ENCODE peak calls at places on chromosomes 12 and 14, in four cellular contexts. O is hepatocyte, U is GM23338, J is neural progenitor cell. D is an unnamed sample.
A peak's percentile ranks its signal among the peaks of the same experiment; 100 is the strongest.

GRCh38 chr12:109758406-109759075 is 44.9 kb downstream of the FAM222A start:
- DNase-seq in O (no peak), U (no peak), J (no peak), D (no peak)

GRCh38 chr12:93862424-93862823 is 185.2 kb downstream of the CRADD start:
- DNase-seq in O (no peak), U (no peak), J (no peak), D (no peak)

GRCh38 chr12:67386869-67387570 is 117.9 kb downstream of the CAND1 start:
- DNase-seq in O (no peak), U (no peak), J (no peak), D (no peak)

GRCh38 chr12:110794623-110795280 is 52.0 kb upstream of the CCDC63 start:
- DNase-seq in O (no peak), U (no peak), J (no peak), D (no peak)

GRCh38 chr12:107929436-107929835 is 154.9 kb downstream of the ASCL4 start:
- DNase-seq in O (peak; percentile 32), U (peak; percentile 80), J (peak; percentile 70), D (no peak)

GRCh38 chr12:45730116-45730841 is 773 bp downstream of the ARID2 start:
- DNase-seq in O (peak; percentile 62), U (peak; percentile 55), J (peak; percentile 76), D (peak; percentile 72)

GRCh38 chr14:59358105-59358504 is 107.1 kb downstream of the GPR135 start:
- DNase-seq in O (peak; percentile 18), U (peak; percentile 87), J (peak; percentile 49), D (no peak)

GRCh38 chr12:102479099-102479887 is 1.1 kb downstream of the IGF1 start:
- DNase-seq in O (peak; percentile 53), U (peak; percentile 42), J (peak; percentile 26), D (no peak)

GRCh38 chr14:94768141-94768520 is 1.8 kb downstream of the GSC start:
- DNase-seq in O (no peak), U (no peak), J (no peak), D (no peak)

GRCh38 chr14:82861321-82861720 is 1327.7 kb upstream of the SEL1L start:
- DNase-seq in O (no peak), U (no peak), J (no peak), D (no peak)

GRCh38 chr12:116389990-116390655 is 112.6 kb upstream of the MED13L start:
- DNase-seq in O (no peak), U (no peak), J (no peak), D (no peak)

GRCh38 chr14:53054457-53054856 is 98.7 kb downstream of the DDHD1 start:
- DNase-seq in O (no peak), U (no peak), J (no peak), D (no peak)

GRCh38 chr12:97616936-97617335 is 154.3 kb downstream of the RMST start:
- DNase-seq in O (no peak), U (no peak), J (no peak), D (no peak)

GRCh38 chr14:36271222-36271621 is 49.2 kb downstream of the MBIP start:
- DNase-seq in O (no peak), U (peak; percentile 43), J (no peak), D (no peak)

GRCh38 chr12:50400104-50400637 is 514 bp upstream of the LARP4 start:
- DNase-seq in O (no peak), U (no peak), J (no peak), D (no peak)

GRCh38 chr12:50017047-50017446 is 8.2 kb downstream of the RACGAP1 start:
- DNase-seq in O (peak; percentile 67), U (no peak), J (no peak), D (no peak)

GRCh38 chr12:97223419-97223818 is 239.2 kb upstream of the RMST start:
- DNase-seq in O (no peak), U (no peak), J (no peak), D (no peak)

GRCh38 chr12:24244801-24245200 is 295.3 kb upstream of the SOX5 start:
- DNase-seq in O (no peak), U (no peak), J (no peak), D (no peak)

GRCh38 chr14:104109121-104109541 is 23.6 kb downstream of the ASPG start:
- DNase-seq in O (no peak), U (no peak), J (no peak), D (no peak)

GRCh38 chr12:86712425-86712843 is 456.2 kb upstream of the MGAT4C start:
- DNase-seq in O (peak; percentile 72), U (no peak), J (no peak), D (no peak)

GRCh38 chr12:64450057-64450640 is 1.8 kb upstream of the TBK1 start:
- DNase-seq in O (no peak), U (no peak), J (no peak), D (no peak)

GRCh38 chr14:65103150-65103760 is 938 bp upstream of the MAX start:
- DNase-seq in O (peak; percentile 29), U (peak; percentile 42), J (peak; percentile 47), D (peak; percentile 18)

GRCh38 chr12:125184213-125184952 is 119.1 kb downstream of the AACS start:
- DNase-seq in O (no peak), U (no peak), J (peak; percentile 70), D (no peak)

GRCh38 chr12:125185311-125185739 is 120.1 kb downstream of the AACS start:
- DNase-seq in O (peak; percentile 15), U (peak; percentile 75), J (peak; percentile 83), D (no peak)

GRCh38 chr12:125186471-125187147 is 121.4 kb downstream of the AACS start:
- DNase-seq in O (no peak), U (peak; percentile 51), J (peak; percentile 58), D (no peak)

GRCh38 chr12:125187148-125187733 is 122.0 kb downstream of the AACS start:
- DNase-seq in O (no peak), U (peak; percentile 44), J (peak; percentile 64), D (no peak)

GRCh38 chr12:125185740-125186470 is 120.7 kb downstream of the AACS start:
- DNase-seq in O (peak; percentile 85), U (peak; percentile 90), J (peak; percentile 97), D (peak; percentile 84)
- TF ChIP-seq EZH2 in O (no peak), U (no peak), J (peak; percentile 16), D (no peak)

GRCh38 chr12:65739606-65740005 is 84.7 kb upstream of the HMGA2 start:
- DNase-seq in O (no peak), U (no peak), J (no peak), D (no peak)

GRCh38 chr12:65741662-65742480 is 82.4 kb upstream of the HMGA2 start:
- DNase-seq in O (peak; percentile 59), U (peak; percentile 79), J (peak; percentile 70), D (no peak)

GRCh38 chr12:65742481-65742971 is 81.8 kb upstream of the HMGA2 start:
- DNase-seq in O (peak; percentile 56), U (peak; percentile 70), J (peak; percentile 92), D (no peak)

GRCh38 chr12:65740506-65740872 is 83.8 kb upstream of the HMGA2 start:
- DNase-seq in O (no peak), U (no peak), J (no peak), D (no peak)

GRCh38 chr12:65740873-65741600 is 83.2 kb upstream of the HMGA2 start:
- DNase-seq in O (peak; percentile 89), U (peak; percentile 93), J (peak; percentile 92), D (no peak)
- H3K4me3 ChIP-seq in O (peak overlapping the region; percentile 56), U (peak overlapping the region; percentile 83), J (peak overlapping the region; percentile 64), D (no peak overlapping the region)

DNA sequence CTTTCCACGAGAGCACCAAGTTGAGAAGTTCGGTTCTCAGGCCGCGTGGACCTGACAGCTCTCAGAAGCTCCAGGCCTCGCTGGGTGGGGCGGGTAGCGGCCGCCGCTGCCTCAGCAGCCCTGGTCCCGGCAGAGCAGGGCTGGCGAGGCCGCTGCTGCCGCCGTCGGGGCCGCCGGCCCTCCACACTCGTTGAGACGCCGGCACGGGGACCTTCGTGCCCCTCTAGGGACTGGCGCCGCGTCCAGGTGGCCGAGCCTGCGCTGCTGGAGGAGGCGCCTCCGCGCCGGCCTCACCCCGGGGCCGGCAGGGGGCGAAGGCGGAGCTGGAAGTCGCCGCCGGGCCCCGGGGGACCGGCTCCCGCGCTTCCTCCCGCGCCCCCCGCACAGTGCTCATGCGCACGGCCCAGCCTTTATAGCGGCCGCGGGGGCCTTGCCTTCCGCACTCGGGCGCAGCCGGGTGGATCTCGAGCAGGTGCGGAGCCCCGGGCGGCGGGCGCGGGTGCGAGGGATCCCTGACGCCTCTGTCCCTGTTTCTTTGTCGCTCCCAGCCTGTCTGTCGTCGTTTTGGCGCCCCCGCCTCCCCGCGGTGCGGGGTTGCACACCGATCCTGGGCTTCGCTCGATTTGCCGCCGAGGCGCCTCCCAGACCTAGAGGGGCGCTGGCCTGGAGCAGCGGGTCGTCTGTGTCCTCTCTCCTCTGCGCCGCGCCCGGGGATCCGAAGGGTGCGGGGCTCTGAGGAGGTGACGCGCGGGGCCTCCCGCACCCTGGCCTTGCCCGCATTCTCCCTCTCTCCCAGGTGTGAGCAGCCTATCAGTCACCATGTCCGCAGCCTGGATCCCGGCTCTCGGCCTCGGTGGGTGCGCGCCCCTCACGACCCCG is at the start of gene COCH:
- DNase-seq in O (peak; percentile 72), U (peak; percentile 74), J (peak; percentile 86), D (no peak)
- TF ChIP-seq EZH2 in O (peak; percentile 53), U (no peak), J (peak; percentile 64), D (no peak)

DNA sequence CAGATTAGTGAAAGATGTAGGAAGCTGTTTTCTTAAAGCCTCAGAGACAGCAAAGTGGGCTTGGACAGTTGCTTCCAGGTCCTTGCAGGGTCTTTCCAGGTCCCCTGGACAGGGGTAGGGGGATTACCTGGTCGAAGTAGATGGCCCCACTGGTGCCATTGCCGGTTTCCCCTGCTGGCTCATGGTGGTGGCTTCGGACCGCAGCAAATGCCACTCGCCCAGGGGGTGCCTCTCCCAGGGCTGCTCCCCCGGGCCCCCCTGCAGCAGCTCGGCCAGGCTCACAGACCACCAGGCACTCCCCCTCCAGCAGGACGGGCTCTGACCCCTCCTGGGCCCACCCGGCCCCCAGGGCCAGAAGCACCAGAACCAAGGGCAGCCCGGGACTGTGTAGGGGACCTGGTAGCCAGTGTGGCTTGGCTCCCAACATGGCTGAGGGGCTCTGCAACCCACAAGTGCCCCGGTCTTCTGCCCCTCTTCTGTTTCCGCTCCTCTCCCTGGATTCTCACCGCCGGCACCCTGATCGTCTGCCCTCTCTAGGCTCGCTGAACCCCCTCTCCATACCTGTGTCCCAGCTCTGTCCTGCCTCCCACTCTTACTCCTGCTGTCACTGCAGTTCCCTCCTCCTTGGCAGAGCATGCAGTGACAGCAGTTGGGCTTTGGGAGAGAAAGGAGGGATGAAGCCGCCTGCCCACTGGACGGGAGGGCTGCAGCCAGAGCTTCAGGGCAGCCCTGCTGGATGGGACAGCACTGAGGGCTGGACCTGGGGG is 657 bp downstream of the CBLN3 start:
- DNase-seq in O (no peak), U (peak; percentile 34), J (no peak), D (no peak)
- H3K4me3 ChIP-seq in O (no peak overlapping the region), U (peak overlapping the region; percentile 85), J (no peak overlapping the region), D (no peak overlapping the region)

DNA sequence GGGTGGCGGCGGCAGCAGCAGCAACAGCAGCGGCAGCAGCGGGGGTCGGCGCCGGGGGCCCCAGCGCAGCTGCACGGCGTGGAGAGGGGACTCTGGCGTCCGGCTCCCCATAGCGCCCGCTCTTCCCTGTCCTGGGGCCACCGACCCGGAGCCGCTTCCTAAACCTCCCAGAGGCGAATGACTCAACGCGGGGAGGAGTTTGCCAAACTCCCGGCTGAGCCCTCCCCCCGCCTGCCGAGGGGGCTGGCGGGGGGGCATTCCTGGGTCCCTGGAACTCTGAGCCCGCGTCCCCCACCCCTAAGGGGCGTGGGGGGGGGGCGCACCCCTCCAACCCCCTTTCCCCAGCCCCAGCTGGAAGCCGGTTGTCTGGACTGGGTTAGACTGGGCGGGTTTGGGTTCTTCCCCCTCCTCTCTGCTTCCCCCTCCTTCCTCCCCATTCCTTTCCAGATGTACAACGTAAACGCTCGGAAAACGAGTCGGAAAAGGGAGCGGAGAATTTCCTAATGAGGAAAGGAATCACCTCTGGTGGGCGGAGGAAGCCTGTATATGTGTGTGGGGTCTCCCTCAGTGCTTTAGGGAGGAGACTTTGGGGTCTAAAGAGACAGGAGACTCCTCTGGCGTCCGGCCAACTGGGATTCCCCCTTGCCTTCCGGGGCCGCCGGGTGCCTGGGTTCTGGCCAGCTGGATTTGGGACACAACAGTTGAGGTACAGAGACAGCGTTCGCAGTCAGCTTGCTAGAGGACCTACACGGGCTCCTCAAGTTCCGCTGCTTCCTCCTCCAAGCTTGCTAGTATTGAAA is at the start of gene ITGA5:
- DNase-seq in O (peak; percentile 79), U (peak; percentile 73), J (peak; percentile 77), D (peak; percentile 57)
- TF ChIP-seq EZH2 in O (peak; percentile 34), U (no peak), J (no peak), D (no peak)